ENCODE peak calls at places on chromosome 9, in six cellular contexts. One of them, this sample, is unnamed.

GRCh38 chr9:114798793-114799427 is 6.9 kb downstream of the TNFSF15 start:
- DNase-seq in M059J: no peak
- DNase-seq in NCI-H1436: no peak
- DNase-seq in psoas muscle: no peak
- DNase-seq in stimulated activated CD4-positive, alpha-beta T cell treated with anti-CD3 and anti-CD28 coated beads, Interleukin-1b, Interleukin-23, amount 100 ng/mL, for 1 hour: no peak
- DNase-seq in cardiac fibroblast: no peak
- DNase-seq in this sample: no peak

GRCh38 chr9:97562542-97562941 is 61.1 kb downstream of the TMOD1 start:
- DNase-seq in M059J: no peak
- DNase-seq in NCI-H1436: no peak
- DNase-seq in psoas muscle: peak
- DNase-seq in stimulated activated CD4-positive, alpha-beta T cell treated with anti-CD3 and anti-CD28 coated beads, Interleukin-1b, Interleukin-23, amount 100 ng/mL, for 1 hour: no peak
- DNase-seq in cardiac fibroblast: no peak
- DNase-seq in this sample: no peak

GRCh38 chr9:87034891-87035290 is 87.6 kb upstream of the GAS1 start:
- DNase-seq in M059J: no peak
- DNase-seq in NCI-H1436: no peak
- DNase-seq in psoas muscle: no peak
- DNase-seq in stimulated activated CD4-positive, alpha-beta T cell treated with anti-CD3 and anti-CD28 coated beads, Interleukin-1b, Interleukin-23, amount 100 ng/mL, for 1 hour: no peak
- DNase-seq in cardiac fibroblast: no peak
- DNase-seq in this sample: no peak

GRCh38 chr9:128070874-128071273 is 2.8 kb downstream of the SLC25A25 start:
- DNase-seq in M059J: no peak
- DNase-seq in NCI-H1436: no peak
- DNase-seq in psoas muscle: no peak
- DNase-seq in stimulated activated CD4-positive, alpha-beta T cell treated with anti-CD3 and anti-CD28 coated beads, Interleukin-1b, Interleukin-23, amount 100 ng/mL, for 1 hour: no peak
- DNase-seq in cardiac fibroblast: no peak
- DNase-seq in this sample: no peak

GRCh38 chr9:124821247-124821623 is 32.0 kb upstream of the WDR38 start:
- DNase-seq in M059J: no peak
- DNase-seq in NCI-H1436: no peak
- DNase-seq in psoas muscle: no peak
- DNase-seq in stimulated activated CD4-positive, alpha-beta T cell treated with anti-CD3 and anti-CD28 coated beads, Interleukin-1b, Interleukin-23, amount 100 ng/mL, for 1 hour: no peak
- DNase-seq in cardiac fibroblast: no peak
- DNase-seq in this sample: no peak

GRCh38 chr9:35918780-35919179 is 9.5 kb downstream of the SPAAR start:
- DNase-seq in M059J: no peak
- DNase-seq in NCI-H1436: no peak
- DNase-seq in psoas muscle: no peak
- DNase-seq in stimulated activated CD4-positive, alpha-beta T cell treated with anti-CD3 and anti-CD28 coated beads, Interleukin-1b, Interleukin-23, amount 100 ng/mL, for 1 hour: no peak
- DNase-seq in cardiac fibroblast: no peak
- DNase-seq in this sample: no peak

GRCh38 chr9:16029056-16029615 is 476.3 kb downstream of the CCDC171 start:
- DNase-seq in M059J: peak
- DNase-seq in NCI-H1436: no peak
- DNase-seq in psoas muscle: no peak
- DNase-seq in stimulated activated CD4-positive, alpha-beta T cell treated with anti-CD3 and anti-CD28 coated beads, Interleukin-1b, Interleukin-23, amount 100 ng/mL, for 1 hour: no peak
- DNase-seq in cardiac fibroblast: no peak
- DNase-seq in this sample: no peak

GRCh38 chr9:133005221-133005760 is 25.5 kb upstream of the GTF3C5 start:
- DNase-seq in M059J: no peak
- DNase-seq in NCI-H1436: no peak
- DNase-seq in psoas muscle: no peak
- DNase-seq in stimulated activated CD4-positive, alpha-beta T cell treated with anti-CD3 and anti-CD28 coated beads, Interleukin-1b, Interleukin-23, amount 100 ng/mL, for 1 hour: no peak
- DNase-seq in cardiac fibroblast: no peak
- DNase-seq in this sample: no peak

GRCh38 chr9:111020594-111020993 is 17.7 kb downstream of the LPAR1 start:
- DNase-seq in M059J: no peak
- DNase-seq in NCI-H1436: no peak
- DNase-seq in psoas muscle: no peak
- DNase-seq in stimulated activated CD4-positive, alpha-beta T cell treated with anti-CD3 and anti-CD28 coated beads, Interleukin-1b, Interleukin-23, amount 100 ng/mL, for 1 hour: no peak
- DNase-seq in cardiac fibroblast: no peak
- DNase-seq in this sample: no peak

This sample was measured in breast epithelium.